ENCODE peak calls at places on chromosome 13, in five cellular contexts. P is prostate gland, F is astrocyte of the cerebellum, D is bronchial epithelial cell, H is endothelial cell. L is an unnamed sample.

GRCh38 chr13:60351326-60351725 is 45.7 kb upstream of the TDRD3 start:
- DNase-seq in P (no peak), F (peak), D (peak), H (no peak), L (peak)

GRCh38 chr13:43297967-43298366 is 274.6 kb downstream of the DNAJC15 start:
- DNase-seq in P (no peak), F (no peak), D (no peak), H (no peak), L (no peak)

GRCh38 chr13:95588134-95588533 is 35.6 kb downstream of the CLDN10 start:
- DNase-seq in P (no peak), F (no peak), D (peak), H (no peak), L (no peak)

GRCh38 chr13:38899581-38899980 is 91.0 kb downstream of the STOML3 start:
- DNase-seq in P (no peak), F (no peak), D (no peak), H (no peak), L (no peak)

GRCh38 chr13:99856021-99856420 is 115.5 kb downstream of the ZIC5 start:
- DNase-seq in P (no peak), F (no peak), D (no peak), H (no peak), L (no peak)

GRCh38 chr13:39025433-39025839 is 12.5 kb downstream of the PROSER1 start:
- DNase-seq in P (peak), F (no peak), D (no peak), H (no peak), L (no peak)

GRCh38 chr13:29888306-29888705 is 37.9 kb upstream of the UBL3 start:
- DNase-seq in P (no peak), F (no peak), D (no peak), H (no peak), L (no peak)

GRCh38 chr13:31996611-31997010 is 35.0 kb upstream of the FRY start:
- DNase-seq in P (no peak), F (no peak), D (no peak), H (no peak), L (no peak)

GRCh38 chr13:76754414-76754813 is 131.8 kb downstream of the KCTD12 start:
- DNase-seq in P (no peak), F (peak), D (peak), H (no peak), L (no peak)

GRCh38 chr13:29503041-29503837 is 92.2 kb downstream of the SLC7A1 start:
- DNase-seq in P (no peak), F (no peak), D (peak), H (peak), L (no peak)

GRCh38 chr13:23778007-23778687 is 111.1 kb downstream of the MIPEP start:
- DNase-seq in P (no peak), F (no peak), D (no peak), H (no peak), L (no peak)

GRCh38 chr13:69524459-69525155 is 583.0 kb upstream of the ATXN8OS start:
- DNase-seq in P (no peak), F (peak), D (peak), H (no peak), L (no peak)

GRCh38 chr13:110683921-110684320 is 22.0 kb downstream of the CARS2 start:
- DNase-seq in P (no peak), F (no peak), D (no peak), H (no peak), L (no peak)

GRCh38 chr13:110509971-110510786 is 51.3 kb downstream of the RAB20 start:
- DNase-seq in P (no peak), F (no peak), D (no peak), H (no peak), L (no peak)

GRCh38 chr13:106859505-106859904 is 291.6 kb upstream of the ARGLU1 start:
- DNase-seq in P (no peak), F (no peak), D (no peak), H (no peak), L (no peak)

GRCh38 chr13:63944896-63945295 is 2529.2 kb upstream of the PCDH20 start:
- DNase-seq in P (no peak), F (no peak), D (no peak), H (no peak), L (no peak)

GRCh38 chr13:86109107-86109506 is 309.9 kb upstream of the SLITRK6 start:
- DNase-seq in P (no peak), F (no peak), D (no peak), H (no peak), L (no peak)

GRCh38 chr13:37364024-37364423 is 234.5 kb downstream of the POSTN start:
- DNase-seq in P (no peak), F (peak), D (no peak), H (no peak), L (no peak)

GRCh38 chr13:23696610-23697009 is 126.4 kb downstream of the TNFRSF19 start:
- DNase-seq in P (no peak), F (no peak), D (no peak), H (no peak), L (no peak)

GRCh38 chr13:66634384-66634783 is 595.8 kb downstream of the PCDH9 start:
- DNase-seq in P (no peak), F (no peak), D (peak), H (no peak), L (no peak)

GRCh38 chr13:37526710-37527446 is 71.7 kb downstream of the POSTN start:
- DNase-seq in P (no peak), F (peak), D (no peak), H (no peak), L (no peak)

GRCh38 chr13:110323172-110323851 is 16.2 kb downstream of the COL4A2 start:
- DNase-seq in P (no peak), F (peak), D (no peak), H (no peak), L (no peak)

GRCh38 chr13:76009491-76009890 is 373.4 kb downstream of the LMO7 start:
- DNase-seq in P (no peak), F (no peak), D (peak), H (no peak), L (no peak)

GRCh38 chr13:33446821-33447481 is 161.4 kb upstream of the STARD13 start:
- DNase-seq in P (peak), F (no peak), D (peak), H (no peak), L (peak)

GRCh38 chr13:79406597-79406908 is 498 bp upstream of the RBM26 start:
- DNase-seq in P (no peak), F (no peak), D (no peak), H (no peak), L (no peak)
- TF ChIP-seq CTCF in P (no peak), F (no peak), D (no peak), H (no peak), L (no peak)

GRCh38 chr13:72808917-72809500 is 27.1 kb downstream of the PIBF1 start:
- DNase-seq in P (no peak), F (no peak), D (peak), H (no peak), L (no peak)
- TF ChIP-seq CTCF in P (no peak), F (no peak), D (peak), H (peak), L (no peak)

GRCh38 chr13:45584816-45585215 is 30.7 kb downstream of the ERICH6B start:
- DNase-seq in P (no peak), F (no peak), D (peak), H (peak), L (no peak)
- TF ChIP-seq CTCF in P (no peak), F (no peak), D (peak), H (no peak), L (peak)

GRCh38 chr13:48890386-48890785 is 85.3 kb upstream of the FNDC3A start:
- DNase-seq in P (no peak), F (no peak), D (no peak), H (no peak), L (no peak)
- TF ChIP-seq CTCF in P (no peak), F (no peak), D (no peak), H (no peak), L (no peak)

GRCh38 chr13:81639984-81640582 is 1299.2 kb upstream of the SPRY2 start:
- DNase-seq in P (no peak), F (no peak), D (peak), H (peak), L (no peak)
- TF ChIP-seq CTCF in P (no peak), F (peak), D (peak), H (peak), L (peak)

GRCh38 chr13:25719666-25720065 is 332.1 kb downstream of the SHISA2 start:
- DNase-seq in P (no peak), F (no peak), D (no peak), H (no peak), L (no peak)

GRCh38 chr13:25717798-25718197 is 334.0 kb downstream of the SHISA2 start:
- DNase-seq in P (no peak), F (no peak), D (no peak), H (no peak), L (no peak)

DNA sequence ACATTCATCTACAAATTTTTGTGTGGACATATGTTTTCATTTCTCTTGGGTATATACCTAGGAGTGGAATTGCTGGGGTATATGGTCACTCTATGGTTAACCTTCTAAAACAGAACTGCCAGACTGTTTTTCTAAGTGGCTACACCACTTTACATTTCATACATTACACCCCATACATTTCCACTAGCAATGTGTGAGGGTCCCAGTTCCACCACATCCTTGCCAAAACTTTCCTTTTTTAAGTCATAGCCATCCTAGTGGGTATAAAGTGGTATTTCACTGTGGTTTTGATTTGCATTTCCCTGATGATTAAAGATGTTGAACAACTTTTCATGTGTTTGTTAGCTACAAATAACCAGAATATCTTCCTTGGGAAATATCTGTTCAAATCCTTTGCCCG is 336.1 kb downstream of the SHISA2 start:
- DNase-seq in P (no peak), F (no peak), D (no peak), H (no peak), L (no peak)
- TF ChIP-seq CTCF in P (no peak), F (no peak), D (no peak), H (no peak), L (no peak)

GRCh38 chr13:46315036-46315435 is 72.0 kb downstream of the RUBCNL start:
- DNase-seq in P (no peak), F (no peak), D (no peak), H (no peak), L (no peak)

GRCh38 chr13:46313441-46314257 is 73.4 kb downstream of the RUBCNL start:
- DNase-seq in P (no peak), F (no peak), D (no peak), H (no peak), L (no peak)

GRCh38 chr13:46314587-46314986 is 72.5 kb downstream of the RUBCNL start:
- DNase-seq in P (no peak), F (no peak), D (no peak), H (no peak), L (no peak)

GRCh38 chr13:46315491-46316075 is 71.5 kb downstream of the RUBCNL start:
- DNase-seq in P (no peak), F (no peak), D (no peak), H (no peak), L (no peak)

DNA sequence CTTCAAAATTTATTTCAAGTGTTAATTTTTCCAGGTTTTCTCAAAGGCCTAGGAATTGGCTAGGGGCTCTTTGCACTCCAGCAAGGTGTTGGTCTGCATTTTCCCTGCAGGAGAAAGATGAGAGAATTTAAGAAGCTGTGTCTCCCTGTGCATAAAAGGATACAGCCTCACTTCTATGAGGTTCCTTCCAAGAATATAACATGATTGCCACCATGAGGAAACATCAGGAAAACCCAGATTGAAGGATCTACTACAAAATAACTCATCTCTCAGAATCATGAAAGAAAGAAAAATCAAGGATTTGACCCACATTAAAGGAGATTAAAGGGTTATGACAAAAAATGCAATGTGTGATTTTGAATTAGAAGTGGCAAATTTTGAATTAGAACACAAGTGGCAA is 69.9 kb downstream of the RUBCNL start:
- DNase-seq in P (no peak), F (no peak), D (no peak), H (no peak), L (no peak)
- TF ChIP-seq CTCF in P (no peak), F (peak), D (no peak), H (no peak), L (no peak)